ENCODE peak calls at places on chromosome 22, in six cellular contexts. Y is NCI-H2227 treated with DMSO at 0.1 percent for 48 hours; N is activated CD8-positive, alpha-beta memory T cell treated with anti-CD3 and anti-CD28 coated beads for 48 hours; Z is suprapubic skin; V is DMS153; G is ELR. M is an unnamed sample.

GRCh38 chr22:29275819-29276565 is 7.9 kb downstream of the EWSR1 start:
- DNase-seq in Y (no peak), N (no peak), Z (no peak), V (no peak), G (no peak), M (no peak)

GRCh38 chr22:46845281-46846153 is 83.1 kb downstream of the TBC1D22A start:
- DNase-seq in Y (no peak), N (no peak), Z (peak), V (no peak), G (peak), M (no peak)

GRCh38 chr22:49004484-49005399 is 822.9 kb downstream of the BRD1 start:
- DNase-seq in Y (no peak), N (no peak), Z (no peak), V (no peak), G (no peak), M (no peak)

GRCh38 chr22:49838771-49839717 is 11.4 kb upstream of the BRD1 start:
- DNase-seq in Y (no peak), N (peak), Z (no peak), V (no peak), G (no peak), M (no peak)

GRCh38 chr22:43412808-43413785 is 1.3 kb downstream of the MPPED1 start:
- DNase-seq in Y (no peak), N (no peak), Z (no peak), V (peak), G (no peak), M (no peak)

GRCh38 chr22:23837496-23837859 is 1.3 kb downstream of the DERL3 start:
- DNase-seq in Y (no peak), N (no peak), Z (no peak), V (no peak), G (no peak), M (peak)

GRCh38 chr22:40597541-40598453 is 38.7 kb downstream of the MRTFA start:
- DNase-seq in Y (no peak), N (no peak), Z (no peak), V (no peak), G (peak), M (no peak)

GRCh38 chr22:20583471-20583922 is 76.1 kb downstream of the MED15 start:
- DNase-seq in Y (no peak), N (no peak), Z (no peak), V (no peak), G (peak), M (no peak)

GRCh38 chr22:46081831-46082210 is 68.5 kb upstream of the PPARA start:
- DNase-seq in Y (no peak), N (no peak), Z (peak), V (no peak), G (peak), M (no peak)

GRCh38 chr22:28817919-28818859 is 17.8 kb upstream of the XBP1 start:
- DNase-seq in Y (no peak), N (no peak), Z (no peak), V (peak), G (no peak), M (peak)